ENCODE peak calls at places on chromosomes 3 and 15, in four cellular contexts. O, A, M and Q are unnamed samples.

GRCh38 chr15:56984681-56985515 is 66.5 kb downstream of the TCF12 start:
- DNase-seq in O (no peak), M (peak; percentile 73), A (no peak), Q (no peak)

GRCh38 chr15:65578904-65579728 is 31.8 kb downstream of the INTS14 start:
- DNase-seq in A (no peak), O (no peak), M (no peak), Q (no peak)

GRCh38 chr15:38208779-38209178 is 43.9 kb upstream of the SPRED1 start:
- DNase-seq in A (no peak), M (no peak), O (no peak), Q (no peak)

GRCh38 chr15:77513226-77513625 is 92.5 kb downstream of the HMG20A start:
- DNase-seq in O (no peak), A (no peak), M (no peak), Q (no peak)

GRCh38 chr15:98612490-98613110 is 35.7 kb upstream of the IGF1R start:
- DNase-seq in A (no peak), M (no peak), O (no peak), Q (no peak)

GRCh38 chr3:151107701-151108100 is 22.2 kb downstream of the MED12L start:
- DNase-seq in O (no peak), A (no peak), M (no peak), Q (no peak)

GRCh38 chr3:122941233-122942206 is 86.0 kb downstream of the SEMA5B start:
- DNase-seq in M (peak; percentile 8), A (no peak), O (no peak), Q (no peak)

GRCh38 chr3:187679638-187680396 is 9.6 kb upstream of the SST start:
- DNase-seq in O (peak; percentile 50), A (no peak), M (peak; percentile 55), Q (peak; percentile 65)

GRCh38 chr3:121152573-121152972 is 244.6 kb downstream of the STXBP5L start:
- DNase-seq in M (peak; percentile 35), O (no peak), A (no peak), Q (no peak)

GRCh38 chr3:125433611-125434041 is 58.5 kb upstream of the ZNF148 start:
- DNase-seq in A (peak; percentile 71), M (no peak), O (no peak), Q (no peak)

GRCh38 chr3:43259626-43260025 is 26.7 kb upstream of the SNRK start:
- DNase-seq in M (no peak), A (peak; percentile 97), O (no peak), Q (no peak)

GRCh38 chr3:65888980-65889706 is 149.6 kb downstream of the MAGI1 start:
- DNase-seq in A (peak; percentile 31), O (no peak), M (peak; percentile 96), Q (peak; percentile 95)

GRCh38 chr3:88003115-88003755 is 55.6 kb downstream of the CGGBP1 start:
- DNase-seq in M (peak; percentile 31), O (no peak), A (peak; percentile 5), Q (peak; percentile 44)